ENCODE peak calls at places on chromosomes 7 and 10, in seven cellular contexts. W, M, N, O, D, A and L are unnamed samples.

GRCh38 chr7:134908289-134908688 is 78.0 kb upstream of the AGBL3 start:
- DNase-seq in A (no peak), D (no peak), O (no peak), W (no peak), M (no peak), N (no peak), L (no peak)

GRCh38 chr10:71099731-71100361 is 112.5 kb upstream of the UNC5B start:
- DNase-seq in A (no peak), N (no peak), M (no peak), D (no peak), W (no peak), O (no peak), L (no peak)

GRCh38 chr7:158957921-158958471 is 101.6 kb downstream of the DYNC2I1 start:
- DNase-seq in M (no peak), O (no peak), W (no peak), N (no peak), A (no peak), D (no peak), L (no peak)

GRCh38 chr7:26151096-26151495 is 902 bp upstream of the NFE2L3 start:
- DNase-seq in D (no peak), O (no peak), N (no peak), A (no peak), M (no peak), W (no peak), L (no peak)

GRCh38 chr10:47058961-47059391 is 147.7 kb downstream of the PTPN20 start:
- DNase-seq in D (no peak), A (no peak), W (peak; percentile 6), N (no peak), O (no peak), M (no peak), L (no peak)

GRCh38 chr10:48210391-48210790 is 64.1 kb downstream of the FRMPD2 start:
- DNase-seq in D (no peak), A (no peak), W (no peak), O (no peak), M (no peak), N (no peak), L (no peak)

GRCh38 chr10:96695366-96695765 is 24.9 kb downstream of the PIK3AP1 start:
- DNase-seq in D (no peak), O (no peak), M (no peak), N (no peak), A (no peak), W (no peak), L (no peak)

GRCh38 chr10:132202070-132202970 is 15.6 kb downstream of the DPYSL4 start:
- DNase-seq in W (no peak), N (no peak), O (peak; percentile 12), A (no peak), M (no peak), D (no peak), L (no peak)

GRCh38 chr10:63286754-63287264 is 153.7 kb downstream of the NRBF2 start:
- DNase-seq in M (no peak), O (no peak), N (no peak), A (no peak), W (no peak), D (no peak), L (no peak)

GRCh38 chr7:50660040-50660829 is 95.0 kb upstream of the DDC start:
- DNase-seq in A (no peak), D (no peak), O (no peak), M (no peak), N (no peak), W (no peak), L (no peak)

GRCh38 chr7:17931069-17931468 is 9.2 kb downstream of the SNX13 start:
- DNase-seq in A (no peak), N (no peak), D (no peak), W (no peak), O (no peak), M (no peak), L (no peak)

GRCh38 chr10:97388152-97388551 is 13.0 kb downstream of the RRP12 start:
- DNase-seq in A (no peak), O (no peak), D (no peak), W (no peak), N (no peak), M (no peak), L (no peak)

GRCh38 chr7:150388709-150389531 is 9.8 kb downstream of the ZNF775 start:
- DNase-seq in O (no peak), M (no peak), N (peak; percentile 43), A (peak; percentile 81), W (no peak), D (no peak), L (no peak)

GRCh38 chr10:131670341-131670740 is 230.5 kb upstream of the PPP2R2D start:
- DNase-seq in M (no peak), A (no peak), N (no peak), D (no peak), O (no peak), W (no peak), L (no peak)

GRCh38 chr10:105743343-105744056 is 1102.4 kb downstream of the SORCS3 start:
- DNase-seq in N (no peak), M (no peak), O (no peak), D (no peak), A (no peak), W (no peak), L (no peak)

GRCh38 chr7:30842542-30843451 is 68.9 kb upstream of the AQP1 start:
- DNase-seq in A (no peak), M (no peak), D (no peak), O (peak; percentile 50), N (no peak), W (no peak), L (no peak)

GRCh38 chr7:80680159-80680903 is 41.9 kb downstream of the CD36 start:
- DNase-seq in M (no peak), A (no peak), W (no peak), O (no peak), N (no peak), D (no peak), L (no peak)

GRCh38 chr7:26485421-26486019 is 193.9 kb downstream of the SNX10 start:
- DNase-seq in N (no peak), A (no peak), O (no peak), D (no peak), W (no peak), M (no peak), L (no peak)

DNA sequence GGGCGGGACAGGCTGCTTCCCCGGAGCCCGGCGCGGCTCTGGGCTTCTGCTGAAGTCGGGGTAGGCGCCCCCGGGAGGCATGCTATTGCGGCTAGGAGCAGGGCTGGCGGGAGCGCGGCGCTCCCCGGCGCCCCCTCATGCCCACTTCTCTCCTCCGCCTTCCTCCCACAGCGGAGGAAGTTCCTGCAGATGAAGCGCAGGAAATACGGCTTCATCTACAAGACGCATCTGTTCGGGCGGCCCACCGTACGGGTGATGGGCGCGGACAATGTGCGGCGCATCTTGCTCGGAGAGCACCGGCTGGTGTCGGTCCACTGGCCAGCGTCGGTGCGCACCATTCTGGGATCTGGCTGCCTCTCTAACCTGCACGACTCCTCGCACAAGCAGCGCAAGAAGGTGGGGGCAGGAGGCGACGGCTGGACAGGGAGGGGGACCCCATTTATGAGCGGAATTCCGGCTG is 474 bp downstream of the CYP26A1 start:
- DNase-seq in D (no peak), A (no peak), N (no peak), O (peak; percentile 45), W (no peak), M (peak; percentile 71), L (no peak)
- TF ChIP-seq CTCF in D (peak; percentile 32), A (no peak), N (no peak), O (no peak), W (no peak), M (peak; percentile 59), L (no peak)

GRCh38 chr7:101104799-101105198 is 19.5 kb downstream of the TRIM56 start:
- DNase-seq in M (no peak), W (no peak), N (no peak), D (no peak), A (no peak), O (no peak), L (no peak)

GRCh38 chr7:101106387-101106786 is 20.5 kb upstream of the SERPINE1 start:
- DNase-seq in M (no peak), N (no peak), A (no peak), D (no peak), W (no peak), O (no peak), L (no peak)

GRCh38 chr7:101099969-101100781 is 14.9 kb downstream of the TRIM56 start:
- DNase-seq in A (peak; percentile 97), M (peak; percentile 98), O (peak; percentile 71), N (peak; percentile 67), D (no peak), W (peak; percentile 96), L (peak; percentile 36)

GRCh38 chr7:101100858-101101847 is 15.9 kb downstream of the TRIM56 start:
- DNase-seq in W (no peak), N (no peak), A (no peak), O (no peak), M (no peak), D (no peak), L (no peak)

DNA sequence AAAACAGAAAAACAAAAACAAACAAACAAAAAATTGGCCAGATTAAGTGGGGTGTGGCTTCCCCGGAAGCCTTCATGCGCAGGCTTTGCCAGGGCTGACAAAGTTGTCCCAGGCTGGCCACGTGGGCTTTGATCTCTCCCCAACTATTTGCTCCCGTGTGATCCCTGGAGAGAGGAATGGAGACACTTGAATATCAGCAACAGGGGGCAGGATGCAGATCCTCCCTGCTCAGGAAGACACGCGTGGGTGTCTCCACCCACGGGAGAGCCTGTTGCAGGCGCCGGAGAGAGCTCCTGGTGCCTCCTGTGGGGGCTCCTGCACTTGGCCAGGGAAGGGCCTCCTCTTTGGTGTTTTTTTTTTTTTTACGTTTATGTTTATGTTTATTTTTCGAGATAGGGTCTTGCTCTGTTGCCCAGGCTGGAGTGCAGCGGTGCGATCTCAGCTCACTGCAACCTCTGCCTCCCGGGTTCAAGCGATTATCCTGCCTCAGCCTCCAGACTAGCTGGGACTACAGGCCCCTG is 19.0 kb downstream of the TRIM56 start:
- DNase-seq in D (no peak), A (no peak), O (no peak), N (no peak), M (no peak), W (no peak), L (no peak)
- TF ChIP-seq CTCF in D (no peak), A (no peak), O (no peak), N (no peak), M (no peak), W (no peak), L (no peak)

GRCh38 chr10:14543048-14543903 is 212.6 kb upstream of the FRMD4A start:
- DNase-seq in W (no peak), D (no peak), O (no peak), M (no peak), N (no peak), A (peak; percentile 26), L (no peak)
- TF ChIP-seq CTCF in W (no peak), D (peak; percentile 37), O (no peak), M (no peak), N (no peak), A (peak; percentile 69), L (peak; percentile 46)

GRCh38 chr10:73769396-73769795 is 12.5 kb upstream of the CHCHD1 start:
- DNase-seq in W (no peak), N (no peak), D (no peak), A (no peak), M (no peak), O (no peak), L (no peak)

GRCh38 chr10:73774637-73775036 is 7.2 kb upstream of the CHCHD1 start:
- DNase-seq in A (no peak), M (peak; percentile 47), O (no peak), N (peak; percentile 64), D (no peak), W (no peak), L (no peak)

GRCh38 chr10:73773152-73773879 is 8.5 kb upstream of the CHCHD1 start:
- DNase-seq in W (no peak), O (no peak), A (no peak), N (peak; percentile 9), D (no peak), M (no peak), L (no peak)

GRCh38 chr10:73772280-73773151 is 9.3 kb upstream of the CHCHD1 start:
- DNase-seq in M (peak; percentile 79), D (peak; percentile 48), O (peak; percentile 70), W (no peak), A (peak; percentile 76), N (peak; percentile 82), L (peak; percentile 85)

GRCh38 chr10:73771722-73772279 is 10.0 kb upstream of the CHCHD1 start:
- DNase-seq in N (peak; percentile 90), O (peak; percentile 92), W (no peak), M (peak; percentile 82), A (peak; percentile 91), D (peak; percentile 79), L (no peak)
- TF ChIP-seq CTCF in N (no peak), O (no peak), W (no peak), M (no peak), A (no peak), D (no peak), L (no peak)